ENCODE peak calls at places on chromosomes 3 and 15, in nine cellular contexts. S is NCI-H1436; O is tibial artery; A is stimulated activated CD4-positive, alpha-beta T cell treated with anti-CD3 and anti-CD28 coated beads, TNF-alpha, amount 100 ng/mL, for 1 hour; G is activated T-cell treated with anti-CD3 and anti-CD28 coated beads for 24 hours; W is activated CD4-positive, alpha-beta T cell treated with anti-CD3 and anti-CD28 coated beads, Interleukin-2, amount 50 U/mL, for 1 hour; B is lower leg skin; E is astrocyte of the spinal cord; N is RPMI7951. K is an unnamed sample.

GRCh38 chr3:78728406-78729145 is 1039.2 kb downstream of the ROBO1 start:
- DNase-seq in W (no peak), B (peak; percentile 88), S (peak; percentile 66), O (peak; percentile 67), E (peak; percentile 75), A (no peak), G (no peak), N (peak; percentile 80), K (peak; percentile 75)

GRCh38 chr15:88995449-88995848 is 82.3 kb upstream of the MFGE8 start:
- DNase-seq in S (no peak), N (no peak), O (no peak), A (no peak), E (no peak), W (no peak), G (no peak), B (peak; percentile 29), K (no peak)

GRCh38 chr3:72812201-72812600 is 36.0 kb downstream of the SHQ1 start:
- DNase-seq in S (no peak), B (no peak), E (no peak), O (no peak), N (no peak), G (no peak), W (no peak), A (no peak), K (no peak)

GRCh38 chr15:32656091-32656860 is 14.8 kb downstream of the SCG5 start:
- DNase-seq in A (no peak), G (no peak), O (no peak), N (no peak), E (peak; percentile 16), B (no peak), S (no peak), W (no peak), K (no peak)

GRCh38 chr15:64850778-64851502 is 9.2 kb downstream of the PLEKHO2 start:
- DNase-seq in S (no peak), W (no peak), A (no peak), B (no peak), O (no peak), N (no peak), G (no peak), E (no peak), K (no peak)

GRCh38 chr15:45162771-45163507 is 24.8 kb downstream of the SHF start:
- DNase-seq in O (peak; percentile 84), N (peak; percentile 73), G (peak; percentile 54), E (peak; percentile 83), B (peak; percentile 95), W (peak; percentile 58), A (peak; percentile 29), S (peak; percentile 61), K (peak; percentile 84)

GRCh38 chr15:99536422-99537033 is 29.3 kb upstream of the MEF2A start:
- DNase-seq in E (peak; percentile 51), W (no peak), B (peak; percentile 89), G (no peak), A (no peak), N (peak; percentile 97), O (peak; percentile 90), S (no peak), K (no peak)

GRCh38 chr3:14256561-14257342 is 78.1 kb downstream of the LSM3 start:
- DNase-seq in S (no peak), A (no peak), O (peak; percentile 47), G (no peak), N (peak; percentile 35), W (no peak), E (no peak), B (no peak), K (no peak)

GRCh38 chr3:32913790-32914446 is 37.5 kb upstream of the CCR4 start:
- DNase-seq in E (peak; percentile 18), W (no peak), B (peak; percentile 90), S (no peak), G (no peak), O (peak; percentile 82), A (no peak), N (no peak), K (peak; percentile 60)

GRCh38 chr3:156483426-156483825 is 71.5 kb downstream of the SSR3 start:
- DNase-seq in O (no peak), A (no peak), S (no peak), E (peak; percentile 87), W (no peak), B (no peak), N (peak; percentile 91), G (no peak), K (no peak)

GRCh38 chr3:70849911-70850699 is 537.7 kb upstream of the MDFIC2 start:
- DNase-seq in N (peak; percentile 80), W (no peak), A (no peak), E (peak; percentile 90), O (no peak), G (no peak), B (no peak), S (no peak), K (no peak)

GRCh38 chr15:75531041-75531450 is 48.1 kb downstream of the PTPN9 start:
- DNase-seq in N (peak; percentile 34), O (peak; percentile 84), G (no peak), B (peak; percentile 92), A (no peak), W (no peak), E (peak; percentile 68), S (no peak), K (peak; percentile 82)

GRCh38 chr3:120462409-120462959 is 11.7 kb upstream of the FSTL1 start:
- DNase-seq in W (no peak), G (no peak), E (no peak), B (no peak), A (no peak), N (no peak), S (no peak), O (no peak), K (no peak)

GRCh38 chr3:146903927-146904326 is 298.8 kb upstream of the PLSCR5 start:
- DNase-seq in G (no peak), O (no peak), N (no peak), E (peak; percentile 15), B (no peak), W (no peak), S (no peak), A (no peak), K (peak; percentile 30)

GRCh38 chr3:114454592-114455251 is 160.9 kb downstream of the TIGIT start:
- DNase-seq in A (no peak), N (no peak), G (no peak), O (no peak), E (peak; percentile 53), S (peak; percentile 79), B (no peak), W (no peak), K (no peak)

GRCh38 chr15:95363636-95364035 is 966.9 kb upstream of the NR2F2 start:
- DNase-seq in O (no peak), E (no peak), B (no peak), W (no peak), S (no peak), A (no peak), N (no peak), G (no peak), K (no peak)

GRCh38 chr3:183392166-183393034 is 36.0 kb downstream of the MCF2L2 start:
- DNase-seq in W (no peak), E (no peak), G (no peak), N (peak; percentile 24), A (no peak), B (no peak), S (no peak), O (no peak), K (no peak)

GRCh38 chr3:140777631-140778030 is 99.8 kb downstream of the TRIM42 start:
- DNase-seq in G (no peak), E (no peak), B (no peak), W (no peak), N (no peak), A (no peak), S (no peak), O (no peak), K (no peak)

GRCh38 chr3:149777414-149778214 is 14.7 kb downstream of the ANKUB1 start:
- DNase-seq in E (no peak), A (no peak), G (no peak), S (no peak), B (no peak), O (no peak), N (no peak), W (no peak), K (no peak)

GRCh38 chr3:197471221-197472010 is 84.4 kb downstream of the BDH1 start:
- DNase-seq in A (no peak), B (no peak), S (no peak), O (no peak), N (peak; percentile 38), W (no peak), E (no peak), G (no peak), K (no peak)

GRCh38 chr3:141243295-141243707 is 11.7 kb downstream of the PXYLP1 start:
- DNase-seq in S (no peak), N (peak; percentile 54), G (peak; percentile 57), E (no peak), B (peak; percentile 80), O (no peak), A (no peak), W (peak; percentile 48), K (no peak)